ENCODE peak calls at places on chromosome 16, in eight cellular contexts. One of them, this sample, is unnamed. For H3K4me1, the result is how much of the 10 kb centered on the place peaks cover.

GRCh38 chr16:88570691-88571092 is 489 bp downstream of the ZC3H18 start:
- ATAC-seq in HepG2: peak
- ATAC-seq in Panc1: peak
- ATAC-seq in GM23338: no peak
- ATAC-seq in K562: peak
- ATAC-seq in GM12878: peak
- ATAC-seq in HCT116: peak
- ATAC-seq in upper lobe of left lung: no peak
- ATAC-seq in this sample: no peak

GRCh38 chr16:89360760-89361435 is 129.5 kb downstream of the ANKRD11 start:
- ATAC-seq in HepG2: no peak
- ATAC-seq in Panc1: no peak
- ATAC-seq in GM23338: peak
- ATAC-seq in K562: no peak
- ATAC-seq in GM12878: peak
- ATAC-seq in HCT116: no peak
- ATAC-seq in upper lobe of left lung: no peak
- ATAC-seq in this sample: no peak

GRCh38 chr16:85637808-85638186 is 24.7 kb downstream of the GSE1 start:
- ATAC-seq in HepG2: no peak
- ATAC-seq in Panc1: peak
- ATAC-seq in GM23338: no peak
- ATAC-seq in K562: no peak
- ATAC-seq in GM12878: no peak
- ATAC-seq in HCT116: no peak
- ATAC-seq in upper lobe of left lung: no peak
- ATAC-seq in this sample: no peak

GRCh38 chr16:648786-649589 is at the start of gene WDR90:
- ATAC-seq in HepG2: peak
- ATAC-seq in Panc1: peak
- ATAC-seq in GM23338: peak
- ATAC-seq in K562: no peak
- ATAC-seq in GM12878: peak
- ATAC-seq in HCT116: peak
- ATAC-seq in upper lobe of left lung: peak
- ATAC-seq in this sample: peak

GRCh38 chr16:88534731-88535141 is 35.5 kb upstream of the ZC3H18 start:
- ATAC-seq in HepG2: no peak
- ATAC-seq in Panc1: no peak
- ATAC-seq in GM23338: peak
- ATAC-seq in K562: no peak
- ATAC-seq in GM12878: peak
- ATAC-seq in HCT116: peak
- ATAC-seq in upper lobe of left lung: peak
- ATAC-seq in this sample: peak

GRCh38 chr16:88628512-88628974 is 9.8 kb upstream of the IL17C start:
- ATAC-seq in HepG2: peak
- ATAC-seq in Panc1: peak
- ATAC-seq in GM23338: peak
- ATAC-seq in K562: peak
- ATAC-seq in GM12878: peak
- ATAC-seq in HCT116: peak
- ATAC-seq in upper lobe of left lung: no peak
- ATAC-seq in this sample: peak

GRCh38 chr16:54066451-54067056 is 220.0 kb downstream of the IRX3 start:
- ATAC-seq in HepG2: peak
- ATAC-seq in Panc1: peak
- ATAC-seq in GM23338: peak
- ATAC-seq in K562: no peak
- ATAC-seq in GM12878: no peak
- ATAC-seq in HCT116: peak
- ATAC-seq in upper lobe of left lung: no peak
- ATAC-seq in this sample: no peak

GRCh38 chr16:23642246-23642774 is 1.0 kb downstream of the DCTN5 start:
- ATAC-seq in HepG2: no peak
- ATAC-seq in Panc1: no peak
- ATAC-seq in GM23338: no peak
- ATAC-seq in K562: no peak
- ATAC-seq in GM12878: no peak
- ATAC-seq in HCT116: no peak
- ATAC-seq in upper lobe of left lung: no peak
- ATAC-seq in this sample: no peak

GRCh38 chr16:28838558-28838918 is 7.6 kb downstream of the TUFM start:
- ATAC-seq in HepG2: no peak
- ATAC-seq in Panc1: no peak
- ATAC-seq in GM23338: no peak
- ATAC-seq in K562: peak
- ATAC-seq in GM12878: no peak
- ATAC-seq in HCT116: no peak
- ATAC-seq in upper lobe of left lung: no peak
- ATAC-seq in this sample: no peak

GRCh38 chr16:27737513-27737912 is 187.6 kb downstream of the KATNIP start:
- ATAC-seq in HepG2: no peak
- ATAC-seq in Panc1: no peak
- ATAC-seq in GM23338: no peak
- ATAC-seq in K562: no peak
- ATAC-seq in GM12878: no peak
- ATAC-seq in HCT116: no peak
- ATAC-seq in upper lobe of left lung: no peak
- ATAC-seq in this sample: no peak

GRCh38 chr16:85188822-85189672 is 76.8 kb upstream of the CIBAR2 start:
- ATAC-seq in HepG2: no peak
- ATAC-seq in Panc1: no peak
- ATAC-seq in GM23338: no peak
- ATAC-seq in K562: peak
- ATAC-seq in GM12878: no peak
- ATAC-seq in HCT116: no peak
- ATAC-seq in upper lobe of left lung: no peak
- ATAC-seq in this sample: no peak

GRCh38 chr16:87809150-87809902 is 43.5 kb upstream of the KLHDC4 start:
- ATAC-seq in HepG2: peak
- ATAC-seq in Panc1: no peak
- ATAC-seq in GM23338: no peak
- ATAC-seq in K562: peak
- ATAC-seq in GM12878: peak
- ATAC-seq in HCT116: no peak
- ATAC-seq in upper lobe of left lung: no peak
- ATAC-seq in this sample: no peak

GRCh38 chr16:86298166-86299131 is 211.9 kb upstream of the FOXF1 start:
- ATAC-seq in HepG2: no peak
- ATAC-seq in Panc1: no peak
- ATAC-seq in GM23338: no peak
- ATAC-seq in K562: no peak
- ATAC-seq in GM12878: no peak
- ATAC-seq in HCT116: no peak
- ATAC-seq in upper lobe of left lung: no peak
- ATAC-seq in this sample: peak

GRCh38 chr16:89641719-89642187 is 15.8 kb downstream of the CHMP1A start:
- ATAC-seq in HepG2: no peak
- ATAC-seq in Panc1: no peak
- ATAC-seq in GM23338: peak
- ATAC-seq in K562: no peak
- ATAC-seq in GM12878: no peak
- ATAC-seq in HCT116: no peak
- ATAC-seq in upper lobe of left lung: no peak
- ATAC-seq in this sample: peak

GRCh38 chr16:1398826-1399581 is 15.5 kb downstream of the UNKL start:
- ATAC-seq in HepG2: no peak
- ATAC-seq in Panc1: peak
- ATAC-seq in GM23338: no peak
- ATAC-seq in K562: no peak
- ATAC-seq in GM12878: no peak
- ATAC-seq in HCT116: no peak
- ATAC-seq in upper lobe of left lung: peak
- ATAC-seq in this sample: no peak

GRCh38 chr16:8644151-8644512 is 22.6 kb downstream of the METTL22 start:
- ATAC-seq in HepG2: no peak
- ATAC-seq in Panc1: no peak
- ATAC-seq in GM23338: no peak
- ATAC-seq in K562: no peak
- ATAC-seq in GM12878: no peak
- ATAC-seq in HCT116: no peak
- ATAC-seq in upper lobe of left lung: peak
- ATAC-seq in this sample: peak

GRCh38 chr16:87392823-87393679 is 915 bp downstream of the MAP1LC3B start:
- ATAC-seq in HepG2: peak
- ATAC-seq in Panc1: peak
- ATAC-seq in GM23338: peak
- ATAC-seq in K562: peak
- ATAC-seq in GM12878: no peak
- ATAC-seq in HCT116: no peak
- ATAC-seq in upper lobe of left lung: no peak
- ATAC-seq in this sample: no peak

GRCh38 chr16:56589141-56590039 is at the start of gene MT3:
- ATAC-seq in HepG2: no peak
- ATAC-seq in Panc1: no peak
- ATAC-seq in GM23338: peak
- ATAC-seq in K562: no peak
- ATAC-seq in GM12878: peak
- ATAC-seq in HCT116: no peak
- ATAC-seq in upper lobe of left lung: peak
- ATAC-seq in this sample: no peak

GRCh38 chr16:84177740-84178070 is 9.2 kb downstream of the TAF1C start:
- ATAC-seq in HepG2: no peak
- ATAC-seq in Panc1: no peak
- ATAC-seq in GM23338: no peak
- ATAC-seq in K562: no peak
- ATAC-seq in GM12878: no peak
- ATAC-seq in HCT116: no peak
- ATAC-seq in upper lobe of left lung: no peak
- ATAC-seq in this sample: peak

GRCh38 chr16:88194397-88195020 is 188.2 kb upstream of the ZNF469 start:
- ATAC-seq in HepG2: peak
- ATAC-seq in Panc1: peak
- ATAC-seq in GM23338: peak
- ATAC-seq in K562: no peak
- ATAC-seq in GM12878: no peak
- ATAC-seq in HCT116: peak
- ATAC-seq in upper lobe of left lung: peak
- ATAC-seq in this sample: peak

GRCh38 chr16:29007865-29008593 is 23.2 kb downstream of the LAT start:
- ATAC-seq in HepG2: no peak
- ATAC-seq in Panc1: no peak
- ATAC-seq in GM23338: no peak
- ATAC-seq in K562: peak
- ATAC-seq in GM12878: peak
- ATAC-seq in HCT116: no peak
- ATAC-seq in upper lobe of left lung: peak
- ATAC-seq in this sample: no peak

GRCh38 chr16:57736419-57737281 is 1.1 kb downstream of the KATNB1 start:
- ATAC-seq in HepG2: peak
- ATAC-seq in Panc1: no peak
- ATAC-seq in GM23338: peak
- ATAC-seq in K562: peak
- ATAC-seq in GM12878: no peak
- ATAC-seq in HCT116: peak
- ATAC-seq in upper lobe of left lung: peak
- ATAC-seq in this sample: no peak

GRCh38 chr16:67846063-67846319 is 742 bp upstream of the NUTF2 start:
- ATAC-seq in HepG2: no peak
- ATAC-seq in Panc1: no peak
- ATAC-seq in GM23338: no peak
- ATAC-seq in K562: no peak
- ATAC-seq in GM12878: no peak
- ATAC-seq in HCT116: no peak
- ATAC-seq in upper lobe of left lung: no peak
- ATAC-seq in this sample: no peak

GRCh38 chr16:75230471-75231110 is 11.8 kb downstream of the CTRB1 start:
- ATAC-seq in HepG2: no peak
- ATAC-seq in Panc1: no peak
- ATAC-seq in GM23338: no peak
- ATAC-seq in K562: no peak
- ATAC-seq in GM12878: no peak
- ATAC-seq in HCT116: no peak
- ATAC-seq in upper lobe of left lung: no peak
- ATAC-seq in this sample: no peak
- TF ChIP-seq POLR2AphosphoS5 in HepG2: no peak
- TF ChIP-seq POLR2AphosphoS5 in Panc1: no peak
- TF ChIP-seq POLR2AphosphoS5 in GM23338: no peak
- TF ChIP-seq POLR2AphosphoS5 in K562: no peak
- TF ChIP-seq POLR2AphosphoS5 in GM12878: no peak
- TF ChIP-seq POLR2AphosphoS5 in HCT116: no peak
- TF ChIP-seq POLR2AphosphoS5 in upper lobe of left lung: peak
- TF ChIP-seq POLR2AphosphoS5 in this sample: no peak

GRCh38 chr16:73026754-73027654 is 20.9 kb downstream of the ZFHX3 start:
- ATAC-seq in HepG2: no peak
- ATAC-seq in Panc1: no peak
- ATAC-seq in GM23338: no peak
- ATAC-seq in K562: no peak
- ATAC-seq in GM12878: no peak
- ATAC-seq in HCT116: no peak
- ATAC-seq in upper lobe of left lung: no peak
- ATAC-seq in this sample: no peak
- H3K4me1 ChIP-seq in HepG2: half or more
- H3K4me1 ChIP-seq in Panc1: under half
- H3K4me1 ChIP-seq in GM23338: under half
- H3K4me1 ChIP-seq in K562: under half
- H3K4me1 ChIP-seq in GM12878: under half
- H3K4me1 ChIP-seq in HCT116: under half
- H3K4me1 ChIP-seq in upper lobe of left lung: under half
- H3K4me1 ChIP-seq in this sample: under half

DNA sequence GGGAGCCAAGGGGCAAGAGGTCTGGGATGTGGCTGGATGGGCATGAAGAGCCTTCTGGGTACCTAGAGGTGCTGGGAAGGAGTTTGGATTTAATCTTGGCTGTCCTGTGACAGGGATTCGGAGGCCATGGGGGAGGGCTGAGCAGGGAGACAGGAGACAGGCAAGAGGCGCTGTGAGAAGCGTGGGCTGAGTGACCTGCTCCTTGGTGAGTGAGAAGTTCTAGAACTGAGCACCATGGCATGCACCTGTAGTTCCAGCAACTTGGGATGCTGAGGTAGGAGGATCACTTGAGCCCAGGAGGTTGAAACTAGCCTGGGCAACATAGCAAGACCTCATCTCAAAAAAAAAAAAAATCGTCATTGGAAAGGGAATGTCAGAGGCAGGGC is 78.3 kb upstream of the PLCG2 start:
- ATAC-seq in HepG2: no peak
- ATAC-seq in Panc1: no peak
- ATAC-seq in GM23338: no peak
- ATAC-seq in K562: no peak
- ATAC-seq in GM12878: no peak
- ATAC-seq in HCT116: no peak
- ATAC-seq in upper lobe of left lung: no peak
- ATAC-seq in this sample: no peak
- TF ChIP-seq POLR2AphosphoS5 in HepG2: no peak
- TF ChIP-seq POLR2AphosphoS5 in Panc1: no peak
- TF ChIP-seq POLR2AphosphoS5 in GM23338: no peak
- TF ChIP-seq POLR2AphosphoS5 in K562: no peak
- TF ChIP-seq POLR2AphosphoS5 in GM12878: no peak
- TF ChIP-seq POLR2AphosphoS5 in HCT116: no peak
- TF ChIP-seq POLR2AphosphoS5 in upper lobe of left lung: no peak
- TF ChIP-seq POLR2AphosphoS5 in this sample: no peak

DNA sequence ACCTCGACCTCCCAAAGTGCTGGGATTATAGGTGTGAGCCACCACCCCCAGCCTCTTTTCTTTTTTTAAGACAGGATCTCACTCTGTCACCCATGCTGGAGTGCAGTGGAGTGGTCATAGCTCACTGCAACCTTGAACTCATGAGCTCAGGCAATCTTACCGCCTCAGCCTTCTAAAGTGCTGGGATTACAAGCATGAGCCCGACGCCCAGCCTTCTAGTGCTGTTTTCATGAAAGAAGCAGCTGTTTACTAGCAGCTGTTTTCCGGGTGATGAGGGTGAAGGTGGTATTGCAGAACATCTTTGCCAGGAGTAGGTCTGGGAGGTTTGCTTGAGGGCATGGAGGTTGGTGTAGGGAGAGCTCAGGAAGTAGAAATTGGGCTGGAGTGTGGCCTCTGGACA is 2.0 kb downstream of the ADCY7 start:
- ATAC-seq in HepG2: no peak
- ATAC-seq in Panc1: no peak
- ATAC-seq in GM23338: no peak
- ATAC-seq in K562: no peak
- ATAC-seq in GM12878: no peak
- ATAC-seq in HCT116: no peak
- ATAC-seq in upper lobe of left lung: no peak
- ATAC-seq in this sample: no peak
- H3K4me1 ChIP-seq in HepG2: half or more
- H3K4me1 ChIP-seq in Panc1: under half
- H3K4me1 ChIP-seq in GM23338: under half
- H3K4me1 ChIP-seq in K562: half or more
- H3K4me1 ChIP-seq in GM12878: under half
- H3K4me1 ChIP-seq in HCT116: under half
- H3K4me1 ChIP-seq in upper lobe of left lung: half or more
- H3K4me1 ChIP-seq in this sample: under half

This sample was measured in gastroesophageal sphincter.